ENCODE peak calls at places on chromosomes 13 and 19, in four cellular contexts. One of them, this sample, is unnamed.

GRCh38 chr19:3604987-3605343 is 1.7 kb downstream of the TBXA2R start:
- DNase-seq in cardiac muscle cell: no peak
- DNase-seq in effector memory CD4-positive, alpha-beta T cell: no peak
- DNase-seq in naive thymus-derived CD4-positive, alpha-beta T cell: no peak
- DNase-seq in this sample: no peak

GRCh38 chr13:25783480-25784081 is 268.2 kb downstream of the SHISA2 start:
- DNase-seq in naive thymus-derived CD4-positive, alpha-beta T cell: no peak
- DNase-seq in effector memory CD4-positive, alpha-beta T cell: no peak
- DNase-seq in cardiac muscle cell: no peak
- DNase-seq in this sample: no peak

GRCh38 chr19:58563034-58563573 is 4.7 kb upstream of the UBE2M start:
- DNase-seq in effector memory CD4-positive, alpha-beta T cell: no peak
- DNase-seq in cardiac muscle cell: no peak
- DNase-seq in naive thymus-derived CD4-positive, alpha-beta T cell: no peak
- DNase-seq in this sample: peak

GRCh38 chr13:102852556-102852955 is 6.7 kb downstream of the ERCC5 start:
- DNase-seq in effector memory CD4-positive, alpha-beta T cell: no peak
- DNase-seq in naive thymus-derived CD4-positive, alpha-beta T cell: no peak
- DNase-seq in cardiac muscle cell: no peak
- DNase-seq in this sample: no peak

GRCh38 chr13:99314640-99315176 is 7.5 kb upstream of the GPR183 start:
- DNase-seq in naive thymus-derived CD4-positive, alpha-beta T cell: no peak
- DNase-seq in effector memory CD4-positive, alpha-beta T cell: peak
- DNase-seq in cardiac muscle cell: no peak
- DNase-seq in this sample: no peak

GRCh38 chr13:19179916-19180315 is 1.7 kb downstream of the TUBA3C start:
- DNase-seq in effector memory CD4-positive, alpha-beta T cell: no peak
- DNase-seq in naive thymus-derived CD4-positive, alpha-beta T cell: no peak
- DNase-seq in cardiac muscle cell: no peak
- DNase-seq in this sample: no peak

GRCh38 chr19:13597625-13598024 is 91.3 kb upstream of the CACNA1A start:
- DNase-seq in naive thymus-derived CD4-positive, alpha-beta T cell: no peak
- DNase-seq in effector memory CD4-positive, alpha-beta T cell: peak
- DNase-seq in cardiac muscle cell: peak
- DNase-seq in this sample: peak

GRCh38 chr13:80591978-80592377 is 251.1 kb upstream of the SPRY2 start:
- DNase-seq in effector memory CD4-positive, alpha-beta T cell: no peak
- DNase-seq in cardiac muscle cell: no peak
- DNase-seq in naive thymus-derived CD4-positive, alpha-beta T cell: no peak
- DNase-seq in this sample: no peak

GRCh38 chr13:75312884-75313520 is 169.0 kb downstream of the TBC1D4 start:
- DNase-seq in cardiac muscle cell: no peak
- DNase-seq in effector memory CD4-positive, alpha-beta T cell: peak
- DNase-seq in naive thymus-derived CD4-positive, alpha-beta T cell: no peak
- DNase-seq in this sample: no peak

GRCh38 chr13:52383362-52383761 is 22.6 kb downstream of the THSD1 start:
- DNase-seq in cardiac muscle cell: no peak
- DNase-seq in naive thymus-derived CD4-positive, alpha-beta T cell: no peak
- DNase-seq in effector memory CD4-positive, alpha-beta T cell: no peak
- DNase-seq in this sample: no peak

GRCh38 chr19:33193864-33194362 is at the start of gene LRP3:
- DNase-seq in effector memory CD4-positive, alpha-beta T cell: no peak
- DNase-seq in cardiac muscle cell: peak
- DNase-seq in naive thymus-derived CD4-positive, alpha-beta T cell: no peak
- DNase-seq in this sample: no peak
- H3K4me3 ChIP-seq in effector memory CD4-positive, alpha-beta T cell: no peak
- H3K4me3 ChIP-seq in cardiac muscle cell: peak
- H3K4me3 ChIP-seq in naive thymus-derived CD4-positive, alpha-beta T cell: no peak
- H3K4me3 ChIP-seq in this sample: no peak

DNA sequence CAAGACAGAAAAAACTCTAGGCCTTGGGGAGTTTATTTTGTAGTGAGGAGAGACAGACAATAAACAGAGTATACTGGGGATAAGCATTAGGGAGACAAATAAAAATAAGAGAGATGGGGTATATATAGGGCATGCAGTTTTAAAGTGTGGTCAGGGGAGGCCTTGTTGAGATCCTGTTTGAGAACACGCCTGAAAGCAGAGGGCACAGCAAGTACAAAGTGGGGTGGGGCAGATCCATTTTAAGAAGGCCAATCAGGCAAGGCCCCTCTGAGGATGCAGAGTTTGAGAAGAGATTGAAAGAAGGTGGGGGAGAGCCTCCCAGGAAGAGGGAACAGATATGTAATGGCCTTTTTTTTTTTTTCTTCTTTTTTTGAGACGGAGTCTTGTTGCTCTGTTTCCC is 2.1 kb downstream of the PPP2R1A start:
- DNase-seq in effector memory CD4-positive, alpha-beta T cell: no peak
- DNase-seq in cardiac muscle cell: peak
- DNase-seq in naive thymus-derived CD4-positive, alpha-beta T cell: no peak
- DNase-seq in this sample: no peak
- H3K4me3 ChIP-seq in effector memory CD4-positive, alpha-beta T cell: no peak
- H3K4me3 ChIP-seq in cardiac muscle cell: peak
- H3K4me3 ChIP-seq in naive thymus-derived CD4-positive, alpha-beta T cell: peak
- H3K4me3 ChIP-seq in this sample: peak

GRCh38 chr19:18023596-18024212 is 15.7 kb downstream of the ARRDC2 start:
- DNase-seq in effector memory CD4-positive, alpha-beta T cell: peak
- DNase-seq in naive thymus-derived CD4-positive, alpha-beta T cell: peak
- DNase-seq in cardiac muscle cell: no peak
- DNase-seq in this sample: no peak
- H3K4me3 ChIP-seq in effector memory CD4-positive, alpha-beta T cell: peak
- H3K4me3 ChIP-seq in naive thymus-derived CD4-positive, alpha-beta T cell: peak
- H3K4me3 ChIP-seq in cardiac muscle cell: no peak
- H3K4me3 ChIP-seq in this sample: no peak

DNA sequence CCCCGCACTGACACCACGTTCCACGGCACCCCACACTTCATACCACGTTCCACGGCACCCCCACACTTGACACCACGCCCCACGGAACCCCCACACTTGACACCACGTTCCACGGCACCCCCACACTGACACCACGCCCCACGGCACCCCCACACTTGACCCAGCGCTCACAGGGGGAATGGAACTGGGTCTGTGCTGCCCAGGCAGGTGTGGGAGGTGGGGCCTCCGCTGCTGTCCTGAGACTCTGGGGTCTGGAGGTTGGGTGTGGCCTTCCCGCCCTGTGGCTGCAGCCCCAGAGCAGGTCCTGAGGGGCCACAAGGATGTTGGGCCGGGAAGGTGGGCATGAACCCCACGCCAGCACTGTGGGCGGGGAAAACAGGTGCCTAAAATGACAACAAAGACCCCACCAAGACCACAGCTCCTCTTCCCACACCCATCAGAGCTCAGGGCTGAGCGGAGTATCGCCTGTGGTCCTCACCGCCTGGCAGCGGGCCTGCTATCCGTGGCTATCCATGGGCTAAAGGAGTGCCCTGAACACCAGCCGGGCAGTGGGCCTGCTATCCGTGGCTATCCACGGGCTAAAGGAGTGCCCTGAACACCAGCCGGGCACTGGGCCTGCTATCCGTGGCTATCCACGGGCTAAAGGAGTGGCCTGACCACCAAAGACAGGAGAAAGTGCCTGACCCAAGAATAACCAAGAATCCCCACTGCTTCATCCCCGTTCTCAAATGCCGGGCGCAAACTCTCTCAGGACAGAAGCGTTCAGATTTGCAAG is 59.9 kb upstream of the C13orf46 start:
- DNase-seq in effector memory CD4-positive, alpha-beta T cell: no peak
- DNase-seq in naive thymus-derived CD4-positive, alpha-beta T cell: no peak
- DNase-seq in cardiac muscle cell: no peak
- DNase-seq in this sample: no peak
- H3K4me3 ChIP-seq in effector memory CD4-positive, alpha-beta T cell: no peak
- H3K4me3 ChIP-seq in naive thymus-derived CD4-positive, alpha-beta T cell: no peak
- H3K4me3 ChIP-seq in cardiac muscle cell: no peak
- H3K4me3 ChIP-seq in this sample: no peak

DNA sequence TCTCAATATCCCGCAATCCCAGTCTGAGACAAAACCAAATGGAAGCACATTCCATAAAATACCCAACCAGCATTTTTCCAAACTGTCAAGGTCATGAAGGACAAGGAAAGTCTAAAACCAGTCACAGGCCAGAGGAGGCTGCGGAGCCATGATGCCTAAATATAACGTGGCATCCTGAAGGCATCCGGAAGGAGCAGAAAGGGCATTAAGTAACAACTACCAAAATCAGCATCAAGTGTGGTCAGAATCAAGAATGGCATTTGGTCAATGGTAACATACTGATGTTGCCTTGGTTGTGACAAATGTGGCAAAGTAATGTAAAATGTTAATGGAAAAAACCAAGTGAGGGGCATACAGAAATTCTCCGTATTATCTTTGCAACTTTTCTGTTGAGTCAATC is 3.5 kb upstream of the ATF5 start:
- DNase-seq in naive thymus-derived CD4-positive, alpha-beta T cell: no peak
- DNase-seq in effector memory CD4-positive, alpha-beta T cell: no peak
- DNase-seq in cardiac muscle cell: no peak
- DNase-seq in this sample: no peak
- H3K4me3 ChIP-seq in naive thymus-derived CD4-positive, alpha-beta T cell: no peak
- H3K4me3 ChIP-seq in effector memory CD4-positive, alpha-beta T cell: no peak
- H3K4me3 ChIP-seq in cardiac muscle cell: no peak
- H3K4me3 ChIP-seq in this sample: peak

This sample was measured in Karpas-422.